ENCODE peak calls at places on chromosomes 12 and 14, in ten cellular contexts. U, L, S, I, A, X, T, V, Z and R are unnamed samples.

GRCh38 chr12:112927475-112927874 is 10.8 kb upstream of the OAS3 start:
- DNase-seq in U (no peak), L (no peak), S (no peak), I (no peak), A (no peak), X (no peak), T (no peak), V (no peak), Z (no peak), R (no peak)

GRCh38 chr14:88856786-88857366 is 32.4 kb downstream of the TTC8 start:
- DNase-seq in U (no peak), L (no peak), S (no peak), I (no peak), A (no peak), X (no peak), T (no peak), V (no peak), Z (no peak), R (no peak)

GRCh38 chr12:14901228-14901562 is 15.5 kb upstream of the MGP start:
- DNase-seq in U (no peak), L (no peak), S (no peak), I (no peak), A (no peak), X (no peak), T (no peak), V (peak), Z (no peak), R (no peak)

GRCh38 chr14:103544627-103545218 is 15.7 kb downstream of the TRMT61A start:
- DNase-seq in U (no peak), L (no peak), S (no peak), I (no peak), A (no peak), X (no peak), T (no peak), V (no peak), Z (peak), R (no peak)

GRCh38 chr12:104686196-104686595 is 229.4 kb downstream of the CHST11 start:
- DNase-seq in U (no peak), L (no peak), S (no peak), I (peak), A (no peak), X (peak), T (no peak), V (no peak), Z (no peak), R (no peak)

GRCh38 chr14:20093442-20093841 is 17.1 kb upstream of the OR4K17 start:
- DNase-seq in U (no peak), L (no peak), S (no peak), I (no peak), A (no peak), X (no peak), T (no peak), V (no peak), Z (no peak), R (no peak)

GRCh38 chr12:87320724-87321123 is 708.5 kb downstream of the C12orf50 start:
- DNase-seq in U (no peak), L (no peak), S (no peak), I (no peak), A (no peak), X (no peak), T (no peak), V (no peak), Z (no peak), R (no peak)

GRCh38 chr12:46555379-46555778 is 182.8 kb upstream of the SLC38A2 start:
- DNase-seq in U (no peak), L (no peak), S (no peak), I (no peak), A (no peak), X (peak), T (no peak), V (no peak), Z (no peak), R (peak)

GRCh38 chr12:26273811-26274210 is 78.4 kb downstream of the SSPN start:
- DNase-seq in U (no peak), L (no peak), S (no peak), I (no peak), A (no peak), X (no peak), T (no peak), V (no peak), Z (no peak), R (no peak)

GRCh38 chr14:73397810-73398209 is 60.5 kb downstream of the NUMB start:
- DNase-seq in U (no peak), L (no peak), S (no peak), I (no peak), A (no peak), X (no peak), T (no peak), V (no peak), Z (no peak), R (no peak)

GRCh38 chr12:55922126-55922525 is 5.6 kb downstream of the PYM1 start:
- DNase-seq in U (no peak), L (no peak), S (no peak), I (no peak), A (no peak), X (no peak), T (no peak), V (no peak), Z (no peak), R (no peak)

GRCh38 chr12:104779134-104779533 is 179.0 kb downstream of the SLC41A2 start:
- DNase-seq in U (no peak), L (no peak), S (no peak), I (no peak), A (no peak), X (no peak), T (no peak), V (no peak), Z (no peak), R (no peak)

GRCh38 chr12:123132951-123133619 is 17.8 kb downstream of the PITPNM2 start:
- DNase-seq in U (no peak), L (no peak), S (no peak), I (no peak), A (no peak), X (no peak), T (no peak), V (no peak), Z (no peak), R (no peak)

GRCh38 chr14:88029500-88029899 is 24.6 kb downstream of the GPR65 start:
- DNase-seq in U (no peak), L (no peak), S (no peak), I (peak), A (no peak), X (no peak), T (no peak), V (no peak), Z (no peak), R (no peak)

GRCh38 chr14:52961060-52961639 is 10.3 kb upstream of the FERMT2 start:
- DNase-seq in U (no peak), L (peak), S (peak), I (peak), A (peak), X (peak), T (peak), V (peak), Z (no peak), R (no peak)

GRCh38 chr14:74176404-74176788 is 62.9 kb upstream of the VSX2 start:
- DNase-seq in U (no peak), L (no peak), S (no peak), I (no peak), A (no peak), X (no peak), T (no peak), V (no peak), Z (no peak), R (no peak)

GRCh38 chr14:35669782-35670181 is 135.8 kb downstream of the INSM2 start:
- DNase-seq in U (no peak), L (no peak), S (no peak), I (no peak), A (no peak), X (no peak), T (no peak), V (no peak), Z (no peak), R (peak)

GRCh38 chr14:64598404-64598803 is 48.6 kb downstream of the PPP1R36 start:
- DNase-seq in U (no peak), L (no peak), S (no peak), I (peak), A (no peak), X (no peak), T (no peak), V (no peak), Z (no peak), R (no peak)

GRCh38 chr12:111354511-111354910 is 14.4 kb downstream of the PHETA1 start:
- DNase-seq in U (no peak), L (no peak), S (no peak), I (no peak), A (no peak), X (no peak), T (no peak), V (no peak), Z (no peak), R (no peak)

GRCh38 chr12:48615681-48616080 is 45.8 kb upstream of the LALBA start:
- DNase-seq in U (no peak), L (no peak), S (no peak), I (no peak), A (no peak), X (no peak), T (no peak), V (no peak), Z (no peak), R (no peak)

GRCh38 chr14:76089575-76089974 is 62.1 kb upstream of the GPATCH2L start:
- DNase-seq in U (no peak), L (no peak), S (no peak), I (no peak), A (no peak), X (no peak), T (no peak), V (no peak), Z (no peak), R (no peak)